ENCODE peak calls at places on chromosome 22, in nine cellular contexts. One of them, this sample, is unnamed.

GRCh38 chr22:47171441-47172221 is 409.2 kb downstream of the TBC1D22A start:
- DNase-seq in GM23338: no peak
- DNase-seq in GM23248: no peak
- DNase-seq in thoracic aorta: no peak
- DNase-seq in CD8-positive, alpha-beta T cell: no peak
- DNase-seq in breast epithelium: peak; percentile 14
- DNase-seq in PC-3: no peak
- DNase-seq in neural progenitor cell: no peak
- DNase-seq in psoas muscle: peak; percentile 34
- DNase-seq in this sample: no peak

GRCh38 chr22:46625113-46625842 is 5.1 kb downstream of the GRAMD4 start:
- DNase-seq in GM23338: no peak
- DNase-seq in GM23248: no peak
- DNase-seq in thoracic aorta: no peak
- DNase-seq in CD8-positive, alpha-beta T cell: no peak
- DNase-seq in breast epithelium: no peak
- DNase-seq in PC-3: no peak
- DNase-seq in neural progenitor cell: no peak
- DNase-seq in psoas muscle: no peak
- DNase-seq in this sample: no peak

GRCh38 chr22:42884616-42885375 is 27.7 kb upstream of the ARFGAP3 start:
- DNase-seq in GM23338: no peak
- DNase-seq in GM23248: peak; percentile 12
- DNase-seq in thoracic aorta: no peak
- DNase-seq in CD8-positive, alpha-beta T cell: no peak
- DNase-seq in breast epithelium: no peak
- DNase-seq in PC-3: no peak
- DNase-seq in neural progenitor cell: no peak
- DNase-seq in psoas muscle: no peak
- DNase-seq in this sample: no peak

GRCh38 chr22:46803031-46803880 is 40.8 kb downstream of the TBC1D22A start:
- DNase-seq in GM23338: peak; percentile 83
- DNase-seq in GM23248: peak; percentile 20
- DNase-seq in thoracic aorta: no peak
- DNase-seq in CD8-positive, alpha-beta T cell: peak; percentile 57
- DNase-seq in breast epithelium: peak; percentile 54
- DNase-seq in PC-3: peak; percentile 60
- DNase-seq in neural progenitor cell: peak; percentile 68
- DNase-seq in psoas muscle: peak; percentile 67
- DNase-seq in this sample: peak; percentile 28

GRCh38 chr22:46612904-46613605 is 7.1 kb upstream of the GRAMD4 start:
- DNase-seq in GM23338: no peak
- DNase-seq in GM23248: no peak
- DNase-seq in thoracic aorta: no peak
- DNase-seq in CD8-positive, alpha-beta T cell: no peak
- DNase-seq in breast epithelium: no peak
- DNase-seq in PC-3: no peak
- DNase-seq in neural progenitor cell: no peak
- DNase-seq in psoas muscle: no peak
- DNase-seq in this sample: no peak

GRCh38 chr22:18085188-18085587 is 7.4 kb downstream of the PEX26 start:
- DNase-seq in GM23338: no peak
- DNase-seq in GM23248: peak; percentile 70
- DNase-seq in thoracic aorta: no peak
- DNase-seq in CD8-positive, alpha-beta T cell: no peak
- DNase-seq in breast epithelium: no peak
- DNase-seq in PC-3: no peak
- DNase-seq in neural progenitor cell: no peak
- DNase-seq in psoas muscle: no peak
- DNase-seq in this sample: no peak

GRCh38 chr22:47919893-47920292 is 1157.4 kb downstream of the TBC1D22A start:
- DNase-seq in GM23338: no peak
- DNase-seq in GM23248: no peak
- DNase-seq in thoracic aorta: no peak
- DNase-seq in CD8-positive, alpha-beta T cell: no peak
- DNase-seq in breast epithelium: no peak
- DNase-seq in PC-3: no peak
- DNase-seq in neural progenitor cell: no peak
- DNase-seq in psoas muscle: no peak
- DNase-seq in this sample: no peak

GRCh38 chr22:17388235-17388634 is 19.0 kb downstream of the CECR2 start:
- DNase-seq in GM23338: peak; percentile 65
- DNase-seq in GM23248: no peak
- DNase-seq in thoracic aorta: no peak
- DNase-seq in CD8-positive, alpha-beta T cell: no peak
- DNase-seq in breast epithelium: no peak
- DNase-seq in PC-3: no peak
- DNase-seq in neural progenitor cell: no peak
- DNase-seq in psoas muscle: no peak
- DNase-seq in this sample: no peak

GRCh38 chr22:46390652-46391301 is 55.3 kb downstream of the TRMU start:
- DNase-seq in GM23338: no peak
- DNase-seq in GM23248: peak; percentile 92
- DNase-seq in thoracic aorta: no peak
- DNase-seq in CD8-positive, alpha-beta T cell: no peak
- DNase-seq in breast epithelium: peak; percentile 81
- DNase-seq in PC-3: peak; percentile 63
- DNase-seq in neural progenitor cell: peak; percentile 27
- DNase-seq in psoas muscle: peak; percentile 88
- DNase-seq in this sample: no peak

GRCh38 chr22:42857845-42858481 is 890 bp upstream of the ARFGAP3 start:
- DNase-seq in GM23338: no peak
- DNase-seq in GM23248: no peak
- DNase-seq in thoracic aorta: no peak
- DNase-seq in CD8-positive, alpha-beta T cell: no peak
- DNase-seq in breast epithelium: no peak
- DNase-seq in PC-3: peak; percentile 14
- DNase-seq in neural progenitor cell: no peak
- DNase-seq in psoas muscle: no peak
- DNase-seq in this sample: no peak

GRCh38 chr22:46178755-46179505 is 28.6 kb downstream of the PPARA start:
- DNase-seq in GM23338: no peak
- DNase-seq in GM23248: peak; percentile 7
- DNase-seq in thoracic aorta: no peak
- DNase-seq in CD8-positive, alpha-beta T cell: no peak
- DNase-seq in breast epithelium: no peak
- DNase-seq in PC-3: peak; percentile 82
- DNase-seq in neural progenitor cell: no peak
- DNase-seq in psoas muscle: no peak
- DNase-seq in this sample: no peak

GRCh38 chr22:45994516-45995404 is 17.8 kb upstream of the WNT7B start:
- DNase-seq in GM23338: peak; percentile 82
- DNase-seq in GM23248: peak; percentile 80
- DNase-seq in thoracic aorta: no peak
- DNase-seq in CD8-positive, alpha-beta T cell: peak; percentile 63
- DNase-seq in breast epithelium: peak; percentile 89
- DNase-seq in PC-3: peak; percentile 77
- DNase-seq in neural progenitor cell: peak; percentile 77
- DNase-seq in psoas muscle: peak; percentile 93
- DNase-seq in this sample: peak; percentile 64

GRCh38 chr22:18088825-18089568 is 11.2 kb downstream of the PEX26 start:
- DNase-seq in GM23338: no peak
- DNase-seq in GM23248: no peak
- DNase-seq in thoracic aorta: no peak
- DNase-seq in CD8-positive, alpha-beta T cell: no peak
- DNase-seq in breast epithelium: no peak
- DNase-seq in PC-3: no peak
- DNase-seq in neural progenitor cell: no peak
- DNase-seq in psoas muscle: peak; percentile 66
- DNase-seq in this sample: no peak

GRCh38 chr22:19941365-19942070 is at the start of the genes COMT and TXNRD2:
- DNase-seq in GM23338: peak; percentile 70
- DNase-seq in GM23248: peak; percentile 88
- DNase-seq in thoracic aorta: no peak
- DNase-seq in CD8-positive, alpha-beta T cell: peak; percentile 38
- DNase-seq in breast epithelium: peak; percentile 71
- DNase-seq in PC-3: peak; percentile 57
- DNase-seq in neural progenitor cell: no peak
- DNase-seq in psoas muscle: peak; percentile 88
- DNase-seq in this sample: peak; percentile 61

GRCh38 chr22:22110548-22111266 is 128.1 kb upstream of the TOP3B start:
- DNase-seq in GM23338: peak; percentile 74
- DNase-seq in GM23248: peak; percentile 91
- DNase-seq in thoracic aorta: no peak
- DNase-seq in CD8-positive, alpha-beta T cell: no peak
- DNase-seq in breast epithelium: no peak
- DNase-seq in PC-3: peak; percentile 73
- DNase-seq in neural progenitor cell: peak; percentile 62
- DNase-seq in psoas muscle: no peak
- DNase-seq in this sample: peak; percentile 60

GRCh38 chr22:28154856-28155255 is 235.8 kb upstream of the PITPNB start:
- DNase-seq in GM23338: no peak
- DNase-seq in GM23248: peak; percentile 41
- DNase-seq in thoracic aorta: no peak
- DNase-seq in CD8-positive, alpha-beta T cell: no peak
- DNase-seq in breast epithelium: no peak
- DNase-seq in PC-3: no peak
- DNase-seq in neural progenitor cell: no peak
- DNase-seq in psoas muscle: no peak
- DNase-seq in this sample: no peak

GRCh38 chr22:21835378-21835777 is 32.1 kb downstream of the MAPK1 start:
- DNase-seq in GM23338: no peak
- DNase-seq in GM23248: no peak
- DNase-seq in thoracic aorta: no peak
- DNase-seq in CD8-positive, alpha-beta T cell: no peak
- DNase-seq in breast epithelium: no peak
- DNase-seq in PC-3: no peak
- DNase-seq in neural progenitor cell: no peak
- DNase-seq in psoas muscle: no peak
- DNase-seq in this sample: no peak

GRCh38 chr22:46082633-46083032 is 67.7 kb upstream of the PPARA start:
- DNase-seq in GM23338: no peak
- DNase-seq in GM23248: peak; percentile 62
- DNase-seq in thoracic aorta: no peak
- DNase-seq in CD8-positive, alpha-beta T cell: no peak
- DNase-seq in breast epithelium: no peak
- DNase-seq in PC-3: no peak
- DNase-seq in neural progenitor cell: no peak
- DNase-seq in psoas muscle: no peak
- DNase-seq in this sample: no peak

GRCh38 chr22:45397806-45398205 is 15.6 kb downstream of the SMC1B start:
- DNase-seq in GM23338: no peak
- DNase-seq in GM23248: no peak
- DNase-seq in thoracic aorta: no peak
- DNase-seq in CD8-positive, alpha-beta T cell: no peak
- DNase-seq in breast epithelium: no peak
- DNase-seq in PC-3: peak; percentile 5
- DNase-seq in neural progenitor cell: peak; percentile 20
- DNase-seq in psoas muscle: no peak
- DNase-seq in this sample: no peak

GRCh38 chr22:36914383-36914752 is 940 bp downstream of the CSF2RB start:
- DNase-seq in GM23338: no peak
- DNase-seq in GM23248: no peak
- DNase-seq in thoracic aorta: no peak
- DNase-seq in CD8-positive, alpha-beta T cell: no peak
- DNase-seq in breast epithelium: no peak
- DNase-seq in PC-3: no peak
- DNase-seq in neural progenitor cell: no peak
- DNase-seq in psoas muscle: no peak
- DNase-seq in this sample: no peak
- H3K27ac ChIP-seq in GM23338: no peak overlapping the region
- H3K27ac ChIP-seq in GM23248: no peak overlapping the region
- H3K27ac ChIP-seq in thoracic aorta: no peak overlapping the region
- H3K27ac ChIP-seq in CD8-positive, alpha-beta T cell: no peak overlapping the region
- H3K27ac ChIP-seq in breast epithelium: no peak overlapping the region
- H3K27ac ChIP-seq in PC-3: no peak overlapping the region
- H3K27ac ChIP-seq in neural progenitor cell: no peak overlapping the region
- H3K27ac ChIP-seq in psoas muscle: no peak overlapping the region
- H3K27ac ChIP-seq in this sample: no peak overlapping the region

GRCh38 chr22:30241576-30242371 is 4.8 kb downstream of the LIF start:
- DNase-seq in GM23338: no peak
- DNase-seq in GM23248: no peak
- DNase-seq in thoracic aorta: no peak
- DNase-seq in CD8-positive, alpha-beta T cell: no peak
- DNase-seq in breast epithelium: no peak
- DNase-seq in PC-3: no peak
- DNase-seq in neural progenitor cell: no peak
- DNase-seq in psoas muscle: no peak
- DNase-seq in this sample: no peak

GRCh38 chr22:30239421-30240405 is 6.8 kb downstream of the LIF start:
- DNase-seq in GM23338: no peak
- DNase-seq in GM23248: no peak
- DNase-seq in thoracic aorta: no peak
- DNase-seq in CD8-positive, alpha-beta T cell: no peak
- DNase-seq in breast epithelium: no peak
- DNase-seq in PC-3: no peak
- DNase-seq in neural progenitor cell: no peak
- DNase-seq in psoas muscle: no peak
- DNase-seq in this sample: no peak

GRCh38 chr22:30238136-30238535 is 8.4 kb downstream of the LIF start:
- DNase-seq in GM23338: no peak
- DNase-seq in GM23248: no peak
- DNase-seq in thoracic aorta: no peak
- DNase-seq in CD8-positive, alpha-beta T cell: no peak
- DNase-seq in breast epithelium: no peak
- DNase-seq in PC-3: no peak
- DNase-seq in neural progenitor cell: no peak
- DNase-seq in psoas muscle: no peak
- DNase-seq in this sample: no peak

GRCh38 chr22:30238661-30239420 is 7.7 kb downstream of the LIF start:
- DNase-seq in GM23338: peak; percentile 52
- DNase-seq in GM23248: peak; percentile 23
- DNase-seq in thoracic aorta: no peak
- DNase-seq in CD8-positive, alpha-beta T cell: no peak
- DNase-seq in breast epithelium: no peak
- DNase-seq in PC-3: peak; percentile 54
- DNase-seq in neural progenitor cell: no peak
- DNase-seq in psoas muscle: peak; percentile 71
- DNase-seq in this sample: no peak

GRCh38 chr22:30240541-30241417 is 5.8 kb downstream of the LIF start:
- DNase-seq in GM23338: no peak
- DNase-seq in GM23248: no peak
- DNase-seq in thoracic aorta: no peak
- DNase-seq in CD8-positive, alpha-beta T cell: no peak
- DNase-seq in breast epithelium: no peak
- DNase-seq in PC-3: no peak
- DNase-seq in neural progenitor cell: no peak
- DNase-seq in psoas muscle: no peak
- DNase-seq in this sample: no peak
- H3K27ac ChIP-seq in GM23338: no peak overlapping the region
- H3K27ac ChIP-seq in GM23248: no peak overlapping the region
- H3K27ac ChIP-seq in thoracic aorta: no peak overlapping the region
- H3K27ac ChIP-seq in CD8-positive, alpha-beta T cell: no peak overlapping the region
- H3K27ac ChIP-seq in breast epithelium: no peak overlapping the region
- H3K27ac ChIP-seq in PC-3: peak overlapping the region; percentile 52
- H3K27ac ChIP-seq in neural progenitor cell: no peak overlapping the region
- H3K27ac ChIP-seq in psoas muscle: no peak overlapping the region
- H3K27ac ChIP-seq in this sample: no peak overlapping the region

GRCh38 chr22:35465109-35465701 is 65.3 kb downstream of the MCM5 start:
- DNase-seq in GM23338: no peak
- DNase-seq in GM23248: no peak
- DNase-seq in thoracic aorta: no peak
- DNase-seq in CD8-positive, alpha-beta T cell: no peak
- DNase-seq in breast epithelium: no peak
- DNase-seq in PC-3: no peak
- DNase-seq in neural progenitor cell: no peak
- DNase-seq in psoas muscle: peak; percentile 89
- DNase-seq in this sample: peak; percentile 20
- H3K27ac ChIP-seq in GM23338: no peak overlapping the region
- H3K27ac ChIP-seq in GM23248: no peak overlapping the region
- H3K27ac ChIP-seq in thoracic aorta: no peak overlapping the region
- H3K27ac ChIP-seq in CD8-positive, alpha-beta T cell: no peak overlapping the region
- H3K27ac ChIP-seq in breast epithelium: no peak overlapping the region
- H3K27ac ChIP-seq in PC-3: no peak overlapping the region
- H3K27ac ChIP-seq in neural progenitor cell: no peak overlapping the region
- H3K27ac ChIP-seq in psoas muscle: no peak overlapping the region
- H3K27ac ChIP-seq in this sample: peak overlapping the region; percentile 45

GRCh38 chr22:44086759-44087158 is 62.7 kb downstream of the PARVB start:
- DNase-seq in GM23338: no peak
- DNase-seq in GM23248: peak; percentile 35
- DNase-seq in thoracic aorta: no peak
- DNase-seq in CD8-positive, alpha-beta T cell: no peak
- DNase-seq in breast epithelium: no peak
- DNase-seq in PC-3: no peak
- DNase-seq in neural progenitor cell: no peak
- DNase-seq in psoas muscle: no peak
- DNase-seq in this sample: no peak
- H3K27ac ChIP-seq in GM23338: no peak overlapping the region
- H3K27ac ChIP-seq in GM23248: peak overlapping the region; percentile 58
- H3K27ac ChIP-seq in thoracic aorta: no peak overlapping the region
- H3K27ac ChIP-seq in CD8-positive, alpha-beta T cell: no peak overlapping the region
- H3K27ac ChIP-seq in breast epithelium: no peak overlapping the region
- H3K27ac ChIP-seq in PC-3: no peak overlapping the region
- H3K27ac ChIP-seq in neural progenitor cell: no peak overlapping the region
- H3K27ac ChIP-seq in psoas muscle: peak overlapping the region; percentile 94
- H3K27ac ChIP-seq in this sample: no peak overlapping the region